ENCODE peak calls at places on chromosomes 1 and 21, in four cellular contexts. One of them, this sample, is unnamed.

GRCh38 chr1:234372011-234372757 is 1.1 kb upstream of the COA6 start:
- DNase-seq in AG04450: no peak
- DNase-seq in uterus: no peak
- DNase-seq in activated CD4-positive, alpha-beta T cell treated with anti-CD3 and anti-CD28 coated beads, Interleukin-2, amount 50 U/mL, for 1 hour: no peak
- DNase-seq in this sample: no peak

GRCh38 chr1:239858058-239858457 is 233.6 kb upstream of the FMN2 start:
- DNase-seq in activated CD4-positive, alpha-beta T cell treated with anti-CD3 and anti-CD28 coated beads, Interleukin-2, amount 50 U/mL, for 1 hour: no peak
- DNase-seq in uterus: no peak
- DNase-seq in AG04450: no peak
- DNase-seq in this sample: peak

GRCh38 chr1:89536555-89537393 is 12.1 kb downstream of the LRRC8B start:
- DNase-seq in activated CD4-positive, alpha-beta T cell treated with anti-CD3 and anti-CD28 coated beads, Interleukin-2, amount 50 U/mL, for 1 hour: no peak
- DNase-seq in uterus: no peak
- DNase-seq in AG04450: no peak
- DNase-seq in this sample: no peak

GRCh38 chr21:25750085-25750484 is 15.3 kb downstream of the GABPA start:
- DNase-seq in AG04450: no peak
- DNase-seq in uterus: no peak
- DNase-seq in activated CD4-positive, alpha-beta T cell treated with anti-CD3 and anti-CD28 coated beads, Interleukin-2, amount 50 U/mL, for 1 hour: no peak
- DNase-seq in this sample: no peak

GRCh38 chr21:30072496-30072895 is 94.1 kb downstream of the CLDN17 start:
- DNase-seq in uterus: no peak
- DNase-seq in activated CD4-positive, alpha-beta T cell treated with anti-CD3 and anti-CD28 coated beads, Interleukin-2, amount 50 U/mL, for 1 hour: no peak
- DNase-seq in AG04450: no peak
- DNase-seq in this sample: peak

GRCh38 chr1:24929091-24929875 is 793 bp downstream of the RUNX3 start:
- DNase-seq in AG04450: no peak
- DNase-seq in uterus: no peak
- DNase-seq in activated CD4-positive, alpha-beta T cell treated with anti-CD3 and anti-CD28 coated beads, Interleukin-2, amount 50 U/mL, for 1 hour: peak
- DNase-seq in this sample: peak

GRCh38 chr21:45767071-45768006 is 123.8 kb downstream of the PCBP3 start:
- DNase-seq in uterus: no peak
- DNase-seq in activated CD4-positive, alpha-beta T cell treated with anti-CD3 and anti-CD28 coated beads, Interleukin-2, amount 50 U/mL, for 1 hour: peak
- DNase-seq in AG04450: no peak
- DNase-seq in this sample: no peak

GRCh38 chr1:208078752-208079151 is 165.4 kb downstream of the PLXNA2 start:
- DNase-seq in uterus: no peak
- DNase-seq in AG04450: no peak
- DNase-seq in activated CD4-positive, alpha-beta T cell treated with anti-CD3 and anti-CD28 coated beads, Interleukin-2, amount 50 U/mL, for 1 hour: no peak
- DNase-seq in this sample: no peak

GRCh38 chr1:63779338-63779819 is 5.6 kb downstream of the ROR1 start:
- DNase-seq in uterus: no peak
- DNase-seq in activated CD4-positive, alpha-beta T cell treated with anti-CD3 and anti-CD28 coated beads, Interleukin-2, amount 50 U/mL, for 1 hour: no peak
- DNase-seq in AG04450: peak
- DNase-seq in this sample: no peak

GRCh38 chr1:47334765-47335435 is 1.3 kb downstream of the CMPK1 start:
- DNase-seq in activated CD4-positive, alpha-beta T cell treated with anti-CD3 and anti-CD28 coated beads, Interleukin-2, amount 50 U/mL, for 1 hour: no peak
- DNase-seq in uterus: no peak
- DNase-seq in AG04450: no peak
- DNase-seq in this sample: peak

GRCh38 chr1:26098602-26099001 is 13.0 kb upstream of the PDIK1L start:
- DNase-seq in AG04450: no peak
- DNase-seq in activated CD4-positive, alpha-beta T cell treated with anti-CD3 and anti-CD28 coated beads, Interleukin-2, amount 50 U/mL, for 1 hour: no peak
- DNase-seq in uterus: no peak
- DNase-seq in this sample: no peak

GRCh38 chr21:43345746-43346409 is 81.1 kb downstream of the SIK1 start:
- DNase-seq in uterus: no peak
- DNase-seq in activated CD4-positive, alpha-beta T cell treated with anti-CD3 and anti-CD28 coated beads, Interleukin-2, amount 50 U/mL, for 1 hour: no peak
- DNase-seq in AG04450: peak
- DNase-seq in this sample: peak

GRCh38 chr21:44710756-44711326 is 531 bp downstream of the TSPEAR start:
- DNase-seq in activated CD4-positive, alpha-beta T cell treated with anti-CD3 and anti-CD28 coated beads, Interleukin-2, amount 50 U/mL, for 1 hour: no peak
- DNase-seq in uterus: no peak
- DNase-seq in AG04450: no peak
- DNase-seq in this sample: no peak

GRCh38 chr1:200184196-200184595 is 156.7 kb downstream of the NR5A2 start:
- DNase-seq in uterus: peak
- DNase-seq in activated CD4-positive, alpha-beta T cell treated with anti-CD3 and anti-CD28 coated beads, Interleukin-2, amount 50 U/mL, for 1 hour: no peak
- DNase-seq in AG04450: no peak
- DNase-seq in this sample: peak

This sample was measured in foreskin melanocyte.